ENCODE peak calls at places on chromosome 22, in eight cellular contexts. M, G, K, R, L, U, F and C are unnamed samples. For H3K9me3, the result is how much of the 10 kb centered on the place peaks cover.

GRCh38 chr22:35301370-35301874 is 1.7 kb downstream of the TOM1 start:
- DNase-seq in M (peak), G (no peak), K (peak), R (no peak), L (no peak), U (no peak), F (peak), C (no peak)

GRCh38 chr22:36383110-36383581 is 4.6 kb downstream of the MYH9 start:
- DNase-seq in M (peak), G (no peak), K (peak), R (no peak), L (no peak), U (no peak), F (peak), C (no peak)

GRCh38 chr22:45340323-45340722 is 30.6 kb downstream of the FAM118A start:
- DNase-seq in M (no peak), G (no peak), K (no peak), R (no peak), L (no peak), U (no peak), F (no peak), C (no peak)

GRCh38 chr22:29315286-29316195 is at the start of gene RASL10A:
- DNase-seq in M (no peak), G (no peak), K (peak), R (peak), L (peak), U (peak), F (no peak), C (peak)

GRCh38 chr22:29964777-29965176 is 81.8 kb downstream of the MTMR3 start:
- DNase-seq in M (no peak), G (no peak), K (no peak), R (no peak), L (no peak), U (no peak), F (no peak), C (no peak)

GRCh38 chr22:42265321-42265720 is 5.1 kb downstream of the TCF20 start:
- DNase-seq in M (no peak), G (no peak), K (no peak), R (no peak), L (no peak), U (no peak), F (no peak), C (no peak)

GRCh38 chr22:30876925-30877553 is 91.5 kb downstream of the MORC2 start:
- DNase-seq in M (peak), G (no peak), K (no peak), R (peak), L (no peak), U (no peak), F (no peak), C (no peak)

GRCh38 chr22:35596821-35597220 is 20.3 kb downstream of the MB start:
- DNase-seq in M (no peak), G (no peak), K (no peak), R (no peak), L (no peak), U (no peak), F (no peak), C (no peak)

GRCh38 chr22:46051646-46052045 is 74.7 kb upstream of the WNT7B start:
- DNase-seq in M (no peak), G (no peak), K (no peak), R (no peak), L (no peak), U (no peak), F (no peak), C (peak)

GRCh38 chr22:28998681-28999080 is 63.0 kb downstream of the C22orf31 start:
- DNase-seq in M (no peak), G (no peak), K (no peak), R (no peak), L (no peak), U (no peak), F (no peak), C (no peak)

GRCh38 chr22:36566720-36567119 is 37.8 kb upstream of the EIF3D start:
- DNase-seq in M (no peak), G (no peak), K (no peak), R (no peak), L (no peak), U (no peak), F (no peak), C (no peak)

GRCh38 chr22:25102722-25103121 is 96.9 kb upstream of the CRYBB3 start:
- DNase-seq in M (no peak), G (no peak), K (no peak), R (no peak), L (no peak), U (no peak), F (no peak), C (no peak)

GRCh38 chr22:23497016-23497885 is 82.8 kb downstream of the IGLL1 start:
- DNase-seq in M (no peak), G (no peak), K (no peak), R (no peak), L (no peak), U (peak), F (no peak), C (no peak)

GRCh38 chr22:19218541-19219233 is 40.2 kb upstream of the SLC25A1 start:
- DNase-seq in M (no peak), G (no peak), K (no peak), R (no peak), L (no peak), U (no peak), F (no peak), C (no peak)

GRCh38 chr22:29765905-29766631 is 739 bp downstream of the ZMAT5 start:
- DNase-seq in M (no peak), G (peak), K (no peak), R (peak), L (no peak), U (no peak), F (no peak), C (no peak)

GRCh38 chr22:18048041-18048440 is 23.7 kb upstream of the MICAL3 start:
- DNase-seq in M (no peak), G (no peak), K (no peak), R (no peak), L (no peak), U (no peak), F (no peak), C (no peak)

GRCh38 chr22:31728857-31729256 is 21.1 kb downstream of the PRR14L start:
- DNase-seq in M (no peak), G (no peak), K (no peak), R (no peak), L (no peak), U (no peak), F (no peak), C (no peak)

DNA sequence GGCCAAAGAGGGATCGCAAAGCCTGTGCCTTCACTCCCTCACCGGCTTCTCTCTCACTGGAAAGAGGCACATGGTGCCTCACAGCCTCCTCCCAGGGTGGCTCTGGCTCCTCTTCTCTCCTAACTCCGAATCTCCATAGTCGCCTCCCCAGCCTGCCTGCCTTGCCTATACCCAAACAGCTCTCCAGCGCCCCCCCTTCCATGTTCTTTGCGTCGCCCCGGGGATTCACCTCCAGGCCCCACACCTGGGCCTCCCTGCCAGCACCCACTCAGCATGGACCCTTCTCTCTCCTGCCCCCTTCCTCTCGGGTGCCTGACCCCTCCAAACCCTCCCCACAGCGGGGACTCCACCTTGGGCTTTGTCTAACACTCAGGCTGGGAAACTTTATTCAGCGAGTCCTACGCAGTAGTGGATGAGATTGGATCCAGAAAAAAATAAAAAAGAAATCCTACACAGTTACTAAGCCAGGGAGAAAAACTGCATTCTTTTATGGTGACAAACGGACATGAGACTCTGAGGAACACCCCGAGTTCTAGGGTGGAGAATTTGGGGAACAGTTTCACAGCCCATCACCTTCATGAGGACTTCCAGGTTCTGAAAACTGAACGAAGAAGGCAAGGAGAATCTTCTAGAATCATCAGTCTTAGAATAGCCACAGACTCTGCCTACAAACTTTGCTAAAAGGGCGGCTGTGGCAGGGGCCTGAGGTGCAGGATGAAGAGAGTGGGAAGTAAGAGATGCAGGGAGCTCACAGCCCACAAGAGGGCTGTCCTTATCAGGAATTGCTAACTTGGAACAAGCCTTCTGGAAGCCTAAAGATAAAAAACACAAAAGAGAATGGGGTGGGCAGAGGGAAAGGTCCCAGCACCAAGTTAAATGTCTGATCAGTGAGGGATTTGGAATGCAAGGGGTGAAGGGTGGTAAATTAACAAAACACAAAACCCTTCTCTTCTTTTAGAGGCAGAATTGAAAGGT is 5.3 kb downstream of the PPM1F start:
- DNase-seq in M (peak), G (no peak), K (peak), R (peak), L (peak), U (peak), F (peak), C (peak)
- H3K9ac ChIP-seq in M (no peak), G (no peak), K (peak), R (peak), L (no peak), U (no peak), F (no peak), C (no peak)

DNA sequence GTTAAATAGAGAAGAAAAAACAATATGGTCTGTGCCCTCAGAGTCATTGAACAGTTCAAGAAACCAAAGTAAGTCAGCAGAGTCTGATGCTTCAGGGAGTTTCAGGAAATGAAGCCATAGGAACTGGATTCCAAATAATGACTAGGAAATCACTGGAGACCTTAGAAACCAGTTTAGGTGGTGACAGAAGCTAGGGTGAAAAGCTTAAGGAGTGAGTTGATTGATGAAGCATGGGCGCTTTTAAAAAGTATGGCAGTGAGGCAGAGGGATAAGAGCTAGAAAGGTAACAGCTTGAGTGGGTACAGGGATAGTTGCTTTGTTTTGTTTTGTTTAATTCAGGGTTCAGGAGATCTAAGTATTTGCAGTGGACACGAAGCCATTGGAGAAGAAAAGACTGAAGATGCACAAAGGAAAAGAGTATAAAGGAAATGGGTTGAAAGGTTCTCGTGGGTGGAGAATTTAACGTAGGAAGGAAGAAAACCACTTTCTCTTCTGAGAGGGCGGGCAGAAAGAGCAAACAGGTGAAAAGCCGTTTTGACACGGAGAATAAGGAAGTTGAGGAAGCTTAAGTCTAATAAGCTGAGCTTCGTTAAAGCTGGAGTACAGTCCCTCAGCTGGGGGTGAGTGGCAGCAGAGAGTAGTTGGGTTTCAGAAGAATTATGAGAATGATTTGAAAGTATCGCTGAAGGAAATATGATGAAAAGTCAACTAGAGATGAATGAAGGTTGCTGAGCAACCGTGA is 14.8 kb downstream of the SGSM3 start:
- DNase-seq in M (no peak), G (no peak), K (no peak), R (no peak), L (no peak), U (no peak), F (no peak), C (no peak)
- H3K4me3 ChIP-seq in M (no peak), G (no peak), K (no peak), R (no peak), L (no peak), U (no peak), F (no peak), C (no peak)

DNA sequence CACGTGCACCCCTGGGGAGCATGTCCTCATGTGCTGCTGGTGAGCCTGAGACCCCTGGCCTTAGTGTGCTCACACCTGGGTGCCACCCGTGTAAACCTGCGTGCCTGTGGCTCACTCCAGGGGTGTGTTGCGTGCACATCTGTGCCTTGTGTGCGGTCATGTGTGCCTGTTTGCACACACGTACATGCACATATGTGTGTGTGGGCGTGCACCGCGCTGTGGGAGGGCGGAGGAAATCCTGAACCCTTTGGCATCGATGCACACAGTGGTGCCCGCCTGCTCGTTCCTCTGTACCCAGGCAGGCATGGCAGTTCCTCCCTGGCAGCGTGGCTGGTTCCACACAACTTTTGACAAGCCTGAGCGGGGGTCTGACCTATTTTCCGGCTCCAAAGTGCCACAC is 1181.9 kb downstream of the BRD1 start:
- DNase-seq in M (no peak), G (no peak), K (no peak), R (no peak), L (no peak), U (no peak), F (no peak), C (no peak)
- H3K9me3 ChIP-seq in M (under half), G (under half), K (half or more), R (under half), L (under half), U (under half), F (under half), C (under half)

GRCh38 chr22:40000171-40000570 is 5.4 kb downstream of the FAM83F start:
- DNase-seq in M (no peak), G (no peak), K (no peak), R (no peak), L (no peak), U (no peak), F (no peak), C (no peak)

GRCh38 chr22:39996732-39997131 is 2.0 kb downstream of the FAM83F start:
- DNase-seq in M (no peak), G (no peak), K (peak), R (no peak), L (no peak), U (no peak), F (no peak), C (no peak)

GRCh38 chr22:39999144-39999757 is 4.5 kb downstream of the FAM83F start:
- DNase-seq in M (peak), G (peak), K (no peak), R (no peak), L (peak), U (no peak), F (no peak), C (no peak)

GRCh38 chr22:39997421-39997820 is 2.7 kb downstream of the FAM83F start:
- DNase-seq in M (no peak), G (no peak), K (no peak), R (no peak), L (no peak), U (no peak), F (no peak), C (no peak)

GRCh38 chr22:39997939-39998726 is 3.4 kb downstream of the FAM83F start:
- DNase-seq in M (no peak), G (peak), K (peak), R (peak), L (peak), U (peak), F (peak), C (peak)
- H3K9ac ChIP-seq in M (no peak), G (no peak), K (peak), R (no peak), L (no peak), U (no peak), F (no peak), C (peak)

GRCh38 chr22:50014655-50015401 is 2.3 kb upstream of the IL17REL start:
- DNase-seq in M (no peak), G (no peak), K (no peak), R (peak), L (peak), U (peak), F (no peak), C (peak)

GRCh38 chr22:50016988-50017700 is 4.6 kb upstream of the IL17REL start:
- DNase-seq in M (no peak), G (no peak), K (no peak), R (peak), L (peak), U (no peak), F (no peak), C (peak)

GRCh38 chr22:50014053-50014501 is 1.5 kb upstream of the IL17REL start:
- DNase-seq in M (no peak), G (no peak), K (no peak), R (peak), L (no peak), U (peak), F (no peak), C (no peak)

GRCh38 chr22:50016308-50016987 is 3.9 kb upstream of the IL17REL start:
- DNase-seq in M (no peak), G (no peak), K (no peak), R (peak), L (peak), U (no peak), F (no peak), C (no peak)

DNA sequence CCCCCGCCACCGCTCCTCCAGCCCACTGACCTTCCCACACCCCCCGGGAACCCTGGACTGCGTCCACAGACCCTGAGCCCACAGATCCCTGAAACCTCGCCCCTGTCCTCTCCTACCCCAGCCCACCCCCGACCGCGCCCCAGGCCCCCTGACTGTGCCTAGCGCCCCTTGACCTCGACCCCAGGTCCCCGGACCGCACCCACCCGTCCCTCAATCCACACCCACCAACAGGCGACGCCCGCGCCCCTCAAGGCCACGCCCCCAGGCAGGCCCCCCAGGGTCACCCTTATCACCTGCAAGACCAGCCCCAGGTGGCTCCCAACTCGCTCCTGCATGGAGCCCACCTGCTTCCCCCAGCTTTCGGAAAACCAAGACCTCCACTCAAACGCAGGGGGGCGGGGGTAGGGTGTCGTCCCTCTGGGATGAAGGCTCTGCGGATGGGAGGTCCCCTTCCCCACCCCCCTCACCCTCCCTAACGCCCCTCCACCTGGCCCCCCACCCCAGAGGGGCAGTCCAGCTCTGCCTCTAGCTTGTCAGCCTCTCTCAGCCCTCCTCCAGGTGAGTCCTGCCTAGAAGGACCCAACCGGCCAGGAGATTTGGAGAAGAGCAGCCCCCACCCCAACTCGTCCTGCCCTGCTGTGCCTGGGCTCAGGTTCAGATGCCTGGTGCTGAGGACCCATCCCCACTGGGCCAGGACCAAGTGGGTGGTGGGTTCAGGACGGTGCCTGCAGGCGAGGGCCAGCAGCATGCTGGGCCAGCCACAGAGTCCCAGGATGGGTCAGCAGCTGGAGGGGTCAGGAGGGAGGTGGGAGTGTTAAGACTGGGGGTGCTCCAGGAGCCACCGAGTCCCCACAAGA is 3.1 kb upstream of the IL17REL start:
- DNase-seq in M (no peak), G (no peak), K (no peak), R (peak), L (peak), U (peak), F (no peak), C (peak)
- H3K4me3 ChIP-seq in M (no peak), G (no peak), K (no peak), R (no peak), L (no peak), U (no peak), F (no peak), C (no peak)

GRCh38 chr22:47288640-47289039 is 526.2 kb downstream of the TBC1D22A start:
- DNase-seq in M (no peak), G (no peak), K (no peak), R (no peak), L (no peak), U (no peak), F (no peak), C (no peak)
- H3K9me3 ChIP-seq in M (under half), G (under half), K (under half), R (under half), L (under half), U (half or more), F (under half), C (under half)

GRCh38 chr22:38034884-38035529 is 22.2 kb upstream of the PICK1 start:
- DNase-seq in M (peak), G (no peak), K (no peak), R (peak), L (no peak), U (no peak), F (no peak), C (no peak)
- H3K9ac ChIP-seq in M (no peak), G (no peak), K (no peak), R (no peak), L (no peak), U (no peak), F (no peak), C (no peak)

DNA sequence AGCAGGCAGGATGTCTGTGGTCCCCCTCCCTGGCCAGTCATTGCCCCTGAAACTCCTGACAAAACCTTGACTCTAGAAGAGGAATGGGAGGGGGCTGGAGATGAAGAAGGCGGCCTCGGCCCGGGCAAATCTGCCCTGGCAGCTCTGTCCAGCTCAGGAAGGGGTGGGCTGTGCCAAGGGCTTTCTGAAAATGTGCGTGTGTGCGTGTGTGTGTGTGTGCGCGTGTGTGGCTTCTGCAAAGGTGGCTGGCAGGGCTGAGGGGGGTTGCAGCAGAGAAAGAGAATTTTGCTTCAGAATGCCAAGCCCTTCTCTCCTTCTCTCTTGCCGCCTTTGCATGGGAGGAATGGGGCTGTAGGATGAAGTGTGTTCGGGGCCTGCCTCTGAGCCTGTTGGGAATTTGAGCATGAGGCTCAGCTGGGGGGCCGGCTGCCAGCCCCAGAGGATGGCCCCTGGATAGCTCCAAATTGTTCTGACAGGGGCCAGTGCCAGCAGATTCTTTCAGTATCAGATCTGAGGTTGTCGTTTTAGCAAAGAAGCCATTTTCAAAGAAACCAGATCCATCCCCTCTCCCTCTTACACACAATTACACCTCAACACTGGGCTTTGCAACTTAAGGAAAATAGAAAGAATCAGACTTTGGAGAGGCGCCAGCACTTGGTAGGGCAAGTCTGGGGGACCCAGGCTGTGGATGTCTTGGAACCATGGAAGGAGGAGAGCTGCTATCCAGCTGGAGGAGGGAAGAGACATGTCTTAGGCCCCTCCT is 3.5 kb downstream of the TIMP3 start:
- DNase-seq in M (peak), G (no peak), K (no peak), R (no peak), L (peak), U (no peak), F (no peak), C (no peak)
- H3K4me3 ChIP-seq in M (peak), G (no peak), K (no peak), R (no peak), L (peak), U (no peak), F (no peak), C (no peak)